ENCODE peak calls at places on chromosomes 3 and 15, in eight cellular contexts. P, V, G, L, H, O, X and Q are unnamed samples.

GRCh38 chr3:159751141-159751540 is 237.5 kb upstream of the IL12A start:
- DNase-seq in P (peak), V (no peak), G (no peak), L (no peak), H (no peak), O (no peak), X (no peak), Q (no peak)

GRCh38 chr15:98905981-98906711 is 101.4 kb downstream of the PGPEP1L start:
- DNase-seq in P (no peak), V (no peak), G (no peak), L (no peak), H (no peak), O (no peak), X (no peak), Q (no peak)

GRCh38 chr3:129046037-129046731 is 14.4 kb upstream of the GP9 start:
- DNase-seq in P (no peak), V (no peak), G (no peak), L (no peak), H (no peak), O (no peak), X (no peak), Q (no peak)

GRCh38 chr3:188157971-188158370 is 4.0 kb downstream of the LPP start:
- DNase-seq in P (no peak), V (no peak), G (no peak), L (no peak), H (no peak), O (no peak), X (no peak), Q (no peak)

GRCh38 chr15:83204697-83205096 is 2.9 kb downstream of the HDGFL3 start:
- DNase-seq in P (no peak), V (no peak), G (no peak), L (no peak), H (no peak), O (no peak), X (no peak), Q (no peak)

GRCh38 chr3:143150979-143151726 is 31.6 kb downstream of the CHST2 start:
- DNase-seq in P (no peak), V (no peak), G (no peak), L (peak), H (peak), O (no peak), X (no peak), Q (no peak)

GRCh38 chr3:56896357-56896756 is 94.6 kb upstream of the ARHGEF3 start:
- DNase-seq in P (no peak), V (peak), G (no peak), L (no peak), H (no peak), O (no peak), X (no peak), Q (no peak)

GRCh38 chr3:59774613-59775012 is 724.8 kb upstream of the CFAP20DC start:
- DNase-seq in P (peak), V (no peak), G (no peak), L (peak), H (peak), O (no peak), X (no peak), Q (peak)

GRCh38 chr3:78659386-78659987 is 1108.3 kb downstream of the ROBO1 start:
- DNase-seq in P (peak), V (peak), G (no peak), L (peak), H (peak), O (no peak), X (no peak), Q (peak)

GRCh38 chr3:194675081-194675640 is 3.2 kb upstream of the LSG1 start:
- DNase-seq in P (no peak), V (no peak), G (no peak), L (no peak), H (peak), O (no peak), X (no peak), Q (no peak)

GRCh38 chr3:139173372-139174108 is 128.8 kb upstream of the PRR23C start:
- DNase-seq in P (no peak), V (no peak), G (no peak), L (no peak), H (peak), O (no peak), X (no peak), Q (peak)

GRCh38 chr3:169430687-169431404 is 232.7 kb downstream of the MECOM start:
- DNase-seq in P (peak), V (peak), G (no peak), L (peak), H (no peak), O (no peak), X (no peak), Q (no peak)

GRCh38 chr3:49278548-49278947 is 1.5 kb upstream of the C3orf62 start:
- DNase-seq in P (no peak), V (no peak), G (no peak), L (no peak), H (peak), O (no peak), X (no peak), Q (no peak)

GRCh38 chr15:78739996-78740903 is 71.0 kb downstream of the ADAMTS7 start:
- DNase-seq in P (peak), V (no peak), G (no peak), L (peak), H (peak), O (no peak), X (peak), Q (no peak)

GRCh38 chr3:197428117-197428761 is 127.5 kb downstream of the BDH1 start:
- DNase-seq in P (peak), V (peak), G (no peak), L (peak), H (peak), O (no peak), X (no peak), Q (no peak)

GRCh38 chr3:128320551-128321340 is 145.9 kb downstream of the DNAJB8 start:
- DNase-seq in P (no peak), V (no peak), G (no peak), L (no peak), H (no peak), O (no peak), X (no peak), Q (no peak)

GRCh38 chr3:64291956-64292355 is 66.7 kb upstream of the PRICKLE2 start:
- DNase-seq in P (peak), V (no peak), G (no peak), L (peak), H (peak), O (no peak), X (no peak), Q (no peak)

GRCh38 chr15:58490405-58491150 is 58.8 kb downstream of the LIPC start:
- DNase-seq in P (no peak), V (no peak), G (no peak), L (no peak), H (no peak), O (no peak), X (no peak), Q (no peak)

GRCh38 chr15:64844576-64845140 is 2.9 kb downstream of the PLEKHO2 start:
- DNase-seq in P (no peak), V (no peak), G (no peak), L (no peak), H (no peak), O (no peak), X (no peak), Q (no peak)

GRCh38 chr3:84039091-84039490 is 919.7 kb upstream of the CADM2 start:
- DNase-seq in P (no peak), V (no peak), G (no peak), L (no peak), H (no peak), O (no peak), X (no peak), Q (peak)
- H3K4me3 ChIP-seq in P (no peak), V (no peak), G (no peak), L (no peak), H (no peak), O (no peak), X (no peak), Q (no peak)

DNA sequence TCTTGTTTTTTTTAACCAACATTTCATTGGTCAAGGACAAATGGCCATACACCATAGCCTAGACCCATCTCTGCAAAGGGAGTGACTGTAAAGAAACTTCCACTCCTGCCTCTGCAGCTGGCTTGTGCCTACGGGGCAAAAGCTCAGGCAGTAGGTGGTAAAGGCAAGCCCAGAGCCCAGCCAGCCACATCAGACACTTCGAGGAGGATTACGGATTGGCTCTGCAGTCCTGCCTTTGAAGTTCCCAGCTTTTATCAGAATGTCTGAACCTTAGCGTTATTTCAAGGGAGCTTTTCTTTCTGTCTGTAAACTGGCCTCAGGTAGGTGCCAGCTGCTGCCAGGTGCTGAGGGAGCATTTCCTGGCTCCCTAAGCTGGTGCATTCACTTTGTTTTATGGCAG is 15.6 kb downstream of the ZNF710 start:
- DNase-seq in P (no peak), V (no peak), G (no peak), L (no peak), H (no peak), O (no peak), X (no peak), Q (no peak)
- TF ChIP-seq CTCF in P (no peak), V (no peak), G (no peak), L (no peak), H (no peak), O (no peak), X (no peak), Q (no peak)

GRCh38 chr3:149376728-149377407 is 581 bp downstream of the TM4SF1 start:
- DNase-seq in P (peak), V (no peak), G (no peak), L (peak), H (peak), O (no peak), X (no peak), Q (no peak)
- H3K4me3 ChIP-seq in P (peak), V (peak), G (peak), L (no peak), H (peak), O (peak), X (peak), Q (peak)

DNA sequence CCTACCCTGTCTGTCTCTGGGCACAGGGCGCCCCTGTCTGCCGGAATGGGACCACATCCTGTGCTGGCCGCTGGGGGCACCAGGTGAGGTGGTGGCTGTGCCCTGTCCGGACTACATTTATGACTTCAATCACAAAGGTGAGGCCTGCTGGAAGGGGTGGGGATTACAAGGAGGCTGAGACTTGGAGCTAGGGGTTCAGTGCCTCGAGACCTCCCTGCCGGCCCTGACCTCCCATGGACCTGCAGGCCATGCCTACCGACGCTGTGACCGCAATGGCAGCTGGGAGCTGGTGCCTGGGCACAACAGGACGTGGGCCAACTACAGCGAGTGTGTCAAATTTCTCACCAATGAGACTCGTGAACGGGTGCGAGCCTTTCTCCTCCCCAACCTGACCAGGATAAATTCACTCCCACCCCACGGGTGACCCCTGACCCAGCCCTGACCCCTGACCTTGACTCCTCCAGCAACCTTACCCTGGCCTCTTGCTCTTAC is 20.4 kb downstream of the PTH1R start:
- DNase-seq in P (no peak), V (no peak), G (no peak), L (no peak), H (no peak), O (no peak), X (no peak), Q (no peak)
- TF ChIP-seq CTCF in P (no peak), V (no peak), G (no peak), L (no peak), H (no peak), O (no peak), X (no peak), Q (no peak)

GRCh38 chr15:95549168-95549738 is 781.2 kb upstream of the NR2F2 start:
- DNase-seq in P (no peak), V (no peak), G (no peak), L (no peak), H (no peak), O (no peak), X (no peak), Q (no peak)
- H3K4me3 ChIP-seq in P (no peak), V (no peak), G (no peak), L (no peak), H (no peak), O (no peak), X (no peak), Q (no peak)

GRCh38 chr15:48109856-48110531 is 10.8 kb upstream of the SLC24A5 start:
- DNase-seq in P (no peak), V (no peak), G (no peak), L (no peak), H (no peak), O (no peak), X (no peak), Q (no peak)

GRCh38 chr15:48109212-48109611 is 11.6 kb upstream of the SLC24A5 start:
- DNase-seq in P (no peak), V (no peak), G (no peak), L (no peak), H (no peak), O (no peak), X (no peak), Q (no peak)

GRCh38 chr15:48112242-48112641 is 8.5 kb upstream of the SLC24A5 start:
- DNase-seq in P (peak), V (no peak), G (no peak), L (peak), H (peak), O (no peak), X (no peak), Q (peak)
- TF ChIP-seq CTCF in P (peak), V (no peak), G (no peak), L (peak), H (peak), O (no peak), X (no peak), Q (peak)

GRCh38 chr3:115858995-115859807 is 235.9 kb downstream of the GAP43 start:
- DNase-seq in P (no peak), V (no peak), G (no peak), L (no peak), H (no peak), O (no peak), X (no peak), Q (no peak)
- H3K4me3 ChIP-seq in P (no peak), V (no peak), G (no peak), L (no peak), H (no peak), O (no peak), X (no peak), Q (no peak)

DNA sequence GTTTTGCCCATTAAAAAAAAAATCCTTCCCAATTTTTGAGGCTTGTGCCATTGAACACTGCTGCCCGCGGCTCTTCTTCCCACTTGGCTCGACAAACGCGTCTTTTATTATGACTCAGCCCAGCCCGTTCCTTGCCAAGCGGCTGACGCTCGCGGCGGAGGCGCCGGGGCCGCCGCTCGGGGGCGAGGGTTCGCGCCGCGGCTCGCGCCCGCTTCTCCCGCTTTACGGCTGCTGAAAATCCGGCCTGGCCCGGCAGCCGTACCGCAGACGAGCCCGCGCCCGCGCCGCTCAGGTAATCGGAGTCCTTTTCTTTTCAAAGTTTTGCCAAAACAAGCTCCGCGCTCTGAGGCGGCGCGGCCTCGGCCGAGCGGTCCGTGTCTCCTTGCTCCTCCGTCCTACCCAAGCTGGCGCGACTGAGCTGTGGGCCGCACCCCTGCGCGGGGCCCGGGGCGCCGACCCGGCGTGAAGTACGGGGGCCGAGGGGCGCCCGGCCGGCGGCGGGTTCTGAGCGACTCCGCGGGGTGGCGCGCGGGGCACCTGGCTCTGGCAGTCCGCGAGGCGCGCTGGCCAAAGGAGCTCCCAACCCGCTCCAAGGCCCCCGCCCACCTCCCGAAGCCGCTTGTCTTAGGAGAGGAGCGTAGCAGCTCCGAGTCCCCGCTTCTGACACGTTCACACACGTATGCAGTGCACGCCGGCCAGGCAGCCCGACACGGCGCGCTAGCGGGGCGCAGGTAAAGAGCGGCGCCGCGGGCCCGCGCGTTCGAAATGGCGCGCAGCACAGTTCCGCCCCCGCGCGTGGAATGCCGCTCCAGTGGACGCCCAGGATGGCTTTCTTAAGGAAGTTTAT is 418.2 kb upstream of the NAALADL2 start:
- DNase-seq in P (peak), V (peak), G (peak), L (peak), H (peak), O (peak), X (peak), Q (peak)
- TF ChIP-seq CTCF in P (peak), V (peak), G (no peak), L (no peak), H (no peak), O (peak), X (no peak), Q (no peak)